ENCODE peak calls at places on chromosomes 2 and 18, in seven cellular contexts. K, Q, Y, E, G, S and F are unnamed samples.

GRCh38 chr2:136225950-136226835 is 108.2 kb upstream of the CXCR4 start:
- DNase-seq in E (no peak), K (no peak), G (peak; percentile 46), S (peak; percentile 78), Y (no peak), Q (no peak), F (no peak)

GRCh38 chr2:121233486-121234110 is 51.4 kb downstream of the TFCP2L1 start:
- DNase-seq in G (no peak), E (no peak), S (peak; percentile 61), Y (no peak), Q (no peak), K (no peak), F (no peak)

GRCh38 chr2:227862741-227863588 is 8.5 kb upstream of the DAW1 start:
- DNase-seq in S (no peak), E (no peak), K (peak; percentile 67), G (no peak), Y (no peak), Q (no peak), F (peak; percentile 52)

GRCh38 chr18:59846814-59847490 is 52.8 kb upstream of the PMAIP1 start:
- DNase-seq in Q (no peak), G (no peak), Y (no peak), S (no peak), E (no peak), K (peak; percentile 52), F (peak; percentile 57)

GRCh38 chr2:226970362-226970761 is 134.5 kb downstream of the RHBDD1 start:
- DNase-seq in K (no peak), Y (no peak), E (no peak), Q (peak; percentile 91), G (no peak), S (no peak), F (peak; percentile 21)

GRCh38 chr2:140929866-140930265 is 1201.0 kb downstream of the LRP1B start:
- DNase-seq in Y (no peak), K (no peak), G (no peak), E (no peak), S (no peak), Q (no peak), F (peak; percentile 7)

GRCh38 chr18:55421612-55422381 is 166.2 kb downstream of the TCF4 start:
- DNase-seq in G (no peak), S (no peak), K (peak; percentile 48), Q (peak; percentile 45), Y (no peak), E (no peak), F (peak; percentile 30)

GRCh38 chr18:6382968-6383367 is 31.7 kb downstream of the L3MBTL4 start:
- DNase-seq in S (no peak), Y (peak; percentile 9), E (no peak), Q (no peak), K (no peak), G (no peak), F (no peak)

GRCh38 chr2:105595536-105595935 is 149.2 kb upstream of the NCK2 start:
- DNase-seq in S (no peak), G (no peak), K (no peak), Y (no peak), Q (no peak), E (no peak), F (no peak)

GRCh38 chr2:146814971-146815370 is 1029.9 kb upstream of the ACVR2A start:
- DNase-seq in Y (no peak), G (no peak), Q (no peak), E (no peak), S (no peak), K (no peak), F (no peak)

DNA sequence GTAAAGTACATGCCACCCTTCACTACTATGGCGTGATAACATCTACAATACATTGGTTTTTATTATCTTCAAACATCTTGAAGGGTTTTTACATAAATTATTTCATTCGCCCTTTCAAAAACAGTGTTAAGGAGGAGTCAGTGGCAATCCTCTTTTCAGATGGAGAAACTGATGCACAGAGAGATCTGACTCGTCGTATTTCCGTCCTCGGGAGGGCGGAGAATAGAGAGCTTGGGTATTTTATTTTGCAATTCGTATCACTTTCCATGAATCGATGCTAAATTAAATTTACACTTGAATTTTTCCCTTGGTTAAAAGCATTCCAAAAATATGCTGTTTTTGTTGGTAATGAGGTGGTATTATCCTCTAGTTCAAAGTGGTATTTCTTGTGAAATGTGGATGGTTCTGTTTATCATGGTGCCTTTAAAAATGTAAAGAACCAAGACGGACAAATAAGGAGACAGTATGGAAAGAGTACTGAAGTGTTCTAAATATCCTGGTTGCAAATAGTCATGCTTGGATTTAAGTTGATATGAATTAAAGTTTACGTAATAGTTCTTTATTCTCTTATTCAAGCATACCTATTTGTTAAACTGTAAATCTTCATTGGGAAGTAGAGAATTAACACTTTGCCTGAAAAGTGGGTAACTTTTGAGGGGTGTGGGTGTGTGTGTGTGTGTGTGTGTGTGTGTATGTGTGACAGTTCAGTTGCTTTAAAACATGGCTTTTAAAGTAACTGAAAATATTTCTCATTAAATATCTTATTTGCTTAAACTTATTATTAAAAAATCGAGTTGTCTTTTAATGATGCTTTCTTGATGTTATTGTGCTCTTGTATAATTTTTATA is 5.6 kb downstream of the PHLPP1 start:
- DNase-seq in Y (no peak), Q (no peak), S (no peak), K (no peak), E (no peak), G (no peak), F (no peak)
- H3K4me1 ChIP-seq in Y (peaks cover 61% of the 10 kb centered on the region), Q (peaks cover 18% of the 10 kb centered on the region), S (peaks cover 14% of the 10 kb centered on the region), K (peaks cover 16% of the 10 kb centered on the region), E (peaks cover 9% of the 10 kb centered on the region), G (peaks cover 21% of the 10 kb centered on the region), F (peaks cover 19% of the 10 kb centered on the region)

DNA sequence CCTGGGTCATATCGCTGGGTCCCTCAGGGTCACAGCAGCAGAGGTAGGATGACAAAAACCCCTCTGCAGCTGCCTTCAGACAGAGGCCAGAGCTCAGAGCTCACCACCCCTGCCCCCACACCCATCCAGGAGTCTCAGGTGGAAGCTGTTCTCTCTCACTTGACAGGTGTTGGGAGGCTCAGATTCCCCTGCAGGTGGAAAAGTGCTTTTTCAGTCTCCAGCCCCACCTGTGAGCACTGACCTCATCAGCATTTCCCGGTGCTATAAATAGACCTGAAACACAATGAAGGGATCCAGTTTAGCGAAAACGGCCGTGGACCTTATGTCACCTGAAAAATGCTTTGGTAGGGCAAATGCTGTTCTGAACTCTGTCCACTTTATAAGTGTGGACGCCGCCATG is 254.9 kb downstream of the NDUFA10 start:
- DNase-seq in G (no peak), E (no peak), Y (no peak), S (no peak), K (no peak), Q (no peak), F (no peak)
- H3K9me3 ChIP-seq in G (no peaks in the 10 kb centered on the region), E (no peaks in the 10 kb centered on the region), Y (no peaks in the 10 kb centered on the region), S (peaks cover 11% of the 10 kb centered on the region), K (peaks cover 5% of the 10 kb centered on the region), Q (peaks cover 4% of the 10 kb centered on the region), F (peaks cover 15% of the 10 kb centered on the region)

GRCh38 chr2:46963210-46963609 is 47.6 kb upstream of the MCFD2 start:
- DNase-seq in Q (no peak), K (no peak), Y (no peak), S (no peak), G (no peak), E (no peak), F (no peak)
- H3K4me1 ChIP-seq in Q (peaks cover 10% of the 10 kb centered on the region), K (peaks cover 30% of the 10 kb centered on the region), Y (no peaks in the 10 kb centered on the region), S (peaks cover 4% of the 10 kb centered on the region), G (no peaks in the 10 kb centered on the region), E (peaks cover 10% of the 10 kb centered on the region), F (peaks cover 29% of the 10 kb centered on the region)

GRCh38 chr2:228999326-228999725 is 271.8 kb downstream of the PID1 start:
- DNase-seq in Q (no peak), G (no peak), K (no peak), E (no peak), S (no peak), Y (no peak), F (no peak)

GRCh38 chr2:229003256-229003655 is 267.8 kb downstream of the PID1 start:
- DNase-seq in K (no peak), Q (no peak), Y (no peak), S (no peak), E (no peak), G (no peak), F (peak; percentile 20)

DNA sequence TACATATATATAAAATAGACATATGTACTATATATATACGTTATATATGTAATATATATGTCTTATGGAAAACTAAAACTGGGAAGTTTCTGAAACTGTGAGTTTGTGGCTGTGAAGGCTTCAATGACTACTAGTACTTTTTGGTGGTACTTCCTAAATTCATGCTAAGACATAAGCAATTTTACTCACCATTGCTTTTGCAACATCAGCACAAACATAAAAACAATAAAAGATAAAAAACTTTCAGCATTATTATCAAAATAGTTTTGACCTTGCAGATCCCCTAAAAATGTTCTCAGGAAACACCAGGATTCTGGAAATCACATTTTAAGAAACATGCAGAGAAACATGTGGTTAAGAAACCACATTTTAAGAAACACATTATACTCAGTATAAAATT is 269.9 kb downstream of the PID1 start:
- DNase-seq in S (no peak), E (no peak), Y (no peak), K (no peak), Q (no peak), G (no peak), F (no peak)
- H3K9me3 ChIP-seq in S (peaks cover 21% of the 10 kb centered on the region), E (no peaks in the 10 kb centered on the region), Y (no peaks in the 10 kb centered on the region), K (no peaks in the 10 kb centered on the region), Q (no peaks in the 10 kb centered on the region), G (no peaks in the 10 kb centered on the region), F (peaks cover 15% of the 10 kb centered on the region)